ENCODE peak calls at places on chromosomes 3 and 15, in four cellular contexts. One of them, this sample, is unnamed. For H3K4me1, the result is how much of the 10 kb centered on the place peaks cover.

GRCh38 chr3:22089284-22089683 is 338.3 kb upstream of the ZNF385D start:
- DNase-seq in ovary: no peak
- DNase-seq in thoracic aorta: no peak
- DNase-seq in fibroblast of lung: peak
- DNase-seq in this sample: no peak

GRCh38 chr3:85808750-85809149 is 850.0 kb downstream of the CADM2 start:
- DNase-seq in fibroblast of lung: no peak
- DNase-seq in thoracic aorta: no peak
- DNase-seq in ovary: no peak
- DNase-seq in this sample: no peak

GRCh38 chr15:43975326-43975725 is 148.5 kb downstream of the WDR76 start:
- DNase-seq in thoracic aorta: no peak
- DNase-seq in ovary: no peak
- DNase-seq in fibroblast of lung: no peak
- DNase-seq in this sample: no peak

GRCh38 chr3:45123030-45123429 is 23.1 kb downstream of the CDCP1 start:
- DNase-seq in ovary: no peak
- DNase-seq in thoracic aorta: no peak
- DNase-seq in fibroblast of lung: peak
- DNase-seq in this sample: no peak

GRCh38 chr3:175187586-175187985 is 328.5 kb downstream of the NAALADL2 start:
- DNase-seq in fibroblast of lung: no peak
- DNase-seq in ovary: no peak
- DNase-seq in thoracic aorta: no peak
- DNase-seq in this sample: no peak

GRCh38 chr15:42405876-42406482 is 46.7 kb downstream of the CAPN3 start:
- DNase-seq in fibroblast of lung: no peak
- DNase-seq in thoracic aorta: no peak
- DNase-seq in ovary: no peak
- DNase-seq in this sample: no peak

GRCh38 chr3:150147776-150148175 is 177.1 kb upstream of the PFN2 start:
- DNase-seq in ovary: no peak
- DNase-seq in fibroblast of lung: peak
- DNase-seq in thoracic aorta: no peak
- DNase-seq in this sample: no peak

GRCh38 chr3:117692416-117692995 is 982.9 kb downstream of the TUSC7 start:
- DNase-seq in ovary: no peak
- DNase-seq in thoracic aorta: no peak
- DNase-seq in fibroblast of lung: peak
- DNase-seq in this sample: no peak

GRCh38 chr15:45183001-45183400 is 4.8 kb downstream of the SHF start:
- DNase-seq in fibroblast of lung: no peak
- DNase-seq in thoracic aorta: no peak
- DNase-seq in ovary: no peak
- DNase-seq in this sample: no peak

GRCh38 chr15:83206971-83207621 is 527 bp downstream of the HDGFL3 start:
- DNase-seq in fibroblast of lung: peak
- DNase-seq in thoracic aorta: no peak
- DNase-seq in ovary: peak
- DNase-seq in this sample: peak

GRCh38 chr3:71493372-71493771 is 90.2 kb downstream of the FOXP1 start:
- DNase-seq in ovary: no peak
- DNase-seq in thoracic aorta: no peak
- DNase-seq in fibroblast of lung: no peak
- DNase-seq in this sample: no peak

GRCh38 chr3:10387881-10388621 is 67.1 kb upstream of the SEC13 start:
- DNase-seq in thoracic aorta: no peak
- DNase-seq in ovary: no peak
- DNase-seq in fibroblast of lung: peak
- DNase-seq in this sample: no peak

GRCh38 chr15:75731248-75732100 is 18.8 kb upstream of the CSPG4 start:
- DNase-seq in thoracic aorta: no peak
- DNase-seq in ovary: peak
- DNase-seq in fibroblast of lung: peak
- DNase-seq in this sample: no peak

GRCh38 chr15:76197703-76198455 is 113.4 kb downstream of the ETFA start:
- DNase-seq in ovary: no peak
- DNase-seq in fibroblast of lung: no peak
- DNase-seq in thoracic aorta: no peak
- DNase-seq in this sample: no peak

GRCh38 chr15:64014995-64015394 is 31.3 kb downstream of the DAPK2 start:
- DNase-seq in thoracic aorta: no peak
- DNase-seq in ovary: no peak
- DNase-seq in fibroblast of lung: no peak
- DNase-seq in this sample: no peak

GRCh38 chr3:65779393-65779792 is 259.3 kb downstream of the MAGI1 start:
- DNase-seq in ovary: no peak
- DNase-seq in fibroblast of lung: no peak
- DNase-seq in thoracic aorta: no peak
- DNase-seq in this sample: no peak

GRCh38 chr15:99128411-99128810 is 23.5 kb downstream of the SYNM start:
- DNase-seq in ovary: no peak
- DNase-seq in fibroblast of lung: no peak
- DNase-seq in thoracic aorta: no peak
- DNase-seq in this sample: no peak

GRCh38 chr3:72907131-72907697 is 19.4 kb downstream of the GXYLT2 start:
- DNase-seq in ovary: no peak
- DNase-seq in thoracic aorta: no peak
- DNase-seq in fibroblast of lung: peak
- DNase-seq in this sample: peak

GRCh38 chr3:187946031-187946691 is 200.9 kb upstream of the BCL6 start:
- DNase-seq in thoracic aorta: no peak
- DNase-seq in ovary: no peak
- DNase-seq in fibroblast of lung: peak
- DNase-seq in this sample: no peak

GRCh38 chr3:27577504-27577903 is 93.3 kb upstream of the SLC4A7 start:
- DNase-seq in thoracic aorta: no peak
- DNase-seq in ovary: no peak
- DNase-seq in fibroblast of lung: no peak
- DNase-seq in this sample: no peak

GRCh38 chr15:46280753-46281521 is 646.1 kb downstream of the SQOR start:
- DNase-seq in ovary: no peak
- DNase-seq in fibroblast of lung: no peak
- DNase-seq in thoracic aorta: no peak
- DNase-seq in this sample: no peak

GRCh38 chr3:149512073-149512782 is 37.7 kb downstream of the TM4SF4 start:
- DNase-seq in thoracic aorta: no peak
- DNase-seq in fibroblast of lung: peak
- DNase-seq in ovary: peak
- DNase-seq in this sample: peak

GRCh38 chr15:80744826-80745225 is 34.3 kb upstream of the CEMIP start:
- DNase-seq in thoracic aorta: no peak
- DNase-seq in ovary: no peak
- DNase-seq in fibroblast of lung: peak
- DNase-seq in this sample: no peak

GRCh38 chr15:91216000-91216399 is 115.9 kb downstream of the SV2B start:
- DNase-seq in fibroblast of lung: no peak
- DNase-seq in thoracic aorta: no peak
- DNase-seq in ovary: no peak
- DNase-seq in this sample: no peak

GRCh38 chr3:54034971-54035370 is 87.4 kb upstream of the CACNA2D3 start:
- DNase-seq in thoracic aorta: no peak
- DNase-seq in fibroblast of lung: no peak
- DNase-seq in ovary: no peak
- DNase-seq in this sample: no peak

GRCh38 chr15:38671675-38672141 is 107.1 kb upstream of the RASGRP1 start:
- DNase-seq in fibroblast of lung: no peak
- DNase-seq in thoracic aorta: no peak
- DNase-seq in ovary: no peak
- DNase-seq in this sample: no peak

GRCh38 chr3:2525968-2526367 is 427.3 kb downstream of the CNTN4 start:
- DNase-seq in ovary: no peak
- DNase-seq in thoracic aorta: no peak
- DNase-seq in fibroblast of lung: no peak
- DNase-seq in this sample: no peak

GRCh38 chr15:61275901-61276300 is 46.8 kb upstream of the RORA start:
- DNase-seq in ovary: no peak
- DNase-seq in fibroblast of lung: no peak
- DNase-seq in thoracic aorta: no peak
- DNase-seq in this sample: no peak

DNA sequence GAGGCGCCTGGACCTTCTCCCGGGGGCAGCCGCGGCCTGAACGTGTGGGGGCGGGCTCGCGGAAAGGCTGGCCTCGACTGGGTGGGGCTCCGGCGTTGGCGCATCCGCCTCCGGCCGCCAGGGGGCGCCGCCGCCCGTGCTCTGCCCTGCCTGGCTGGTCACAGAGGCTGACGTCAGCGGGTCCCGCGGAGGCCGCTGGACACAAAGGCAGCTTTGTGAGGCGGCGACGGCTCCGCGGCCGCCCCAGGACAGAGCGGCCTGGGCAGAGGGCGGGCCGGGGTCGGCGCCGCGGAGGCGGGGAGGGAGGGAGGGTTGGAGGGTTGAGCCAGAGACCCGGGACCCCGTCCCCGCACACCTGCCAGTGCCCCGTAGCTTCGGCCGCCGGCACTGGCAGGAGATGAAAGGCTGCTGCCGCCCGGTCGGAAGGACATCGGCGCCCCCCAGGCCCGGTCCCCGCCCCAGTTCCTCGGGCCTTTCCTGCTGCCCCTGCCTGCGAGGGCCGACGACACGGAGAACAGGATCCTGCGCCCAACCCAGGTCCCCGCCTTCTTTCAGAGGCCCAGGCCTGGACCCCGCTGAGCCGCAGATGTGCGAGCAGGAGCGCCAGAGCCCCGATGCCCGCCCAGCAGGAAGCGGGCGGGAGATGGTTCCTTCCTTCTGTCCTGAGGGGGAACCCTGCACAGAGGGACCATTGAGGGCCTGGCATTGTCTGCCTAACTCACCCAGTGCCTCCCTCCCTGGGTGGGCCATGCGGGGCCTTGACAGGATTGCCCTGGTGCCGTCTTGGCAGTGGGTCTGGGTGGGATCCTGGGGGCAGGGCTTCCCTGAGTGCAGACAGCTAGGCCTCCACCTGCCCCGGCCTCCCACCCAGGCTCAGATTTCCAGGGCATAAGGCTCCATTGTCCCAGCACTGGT is 8.7 kb upstream of the SEMA3B start:
- DNase-seq in fibroblast of lung: peak
- DNase-seq in ovary: peak
- DNase-seq in thoracic aorta: peak
- DNase-seq in this sample: peak
- H3K27ac ChIP-seq in fibroblast of lung: peak
- H3K27ac ChIP-seq in ovary: peak
- H3K27ac ChIP-seq in thoracic aorta: peak
- H3K27ac ChIP-seq in this sample: peak

GRCh38 chr3:138776961-138777360 is 57.8 kb downstream of the PIK3CB start:
- DNase-seq in ovary: no peak
- DNase-seq in thoracic aorta: no peak
- DNase-seq in fibroblast of lung: no peak
- DNase-seq in this sample: no peak

GRCh38 chr3:138778643-138779042 is 56.1 kb downstream of the PIK3CB start:
- DNase-seq in ovary: no peak
- DNase-seq in thoracic aorta: no peak
- DNase-seq in fibroblast of lung: no peak
- DNase-seq in this sample: no peak

GRCh38 chr3:138771585-138771984 is 63.1 kb downstream of the PIK3CB start:
- DNase-seq in thoracic aorta: no peak
- DNase-seq in ovary: no peak
- DNase-seq in fibroblast of lung: no peak
- DNase-seq in this sample: no peak

GRCh38 chr3:138775254-138775595 is 59.5 kb downstream of the PIK3CB start:
- DNase-seq in thoracic aorta: no peak
- DNase-seq in fibroblast of lung: no peak
- DNase-seq in ovary: no peak
- DNase-seq in this sample: no peak

DNA sequence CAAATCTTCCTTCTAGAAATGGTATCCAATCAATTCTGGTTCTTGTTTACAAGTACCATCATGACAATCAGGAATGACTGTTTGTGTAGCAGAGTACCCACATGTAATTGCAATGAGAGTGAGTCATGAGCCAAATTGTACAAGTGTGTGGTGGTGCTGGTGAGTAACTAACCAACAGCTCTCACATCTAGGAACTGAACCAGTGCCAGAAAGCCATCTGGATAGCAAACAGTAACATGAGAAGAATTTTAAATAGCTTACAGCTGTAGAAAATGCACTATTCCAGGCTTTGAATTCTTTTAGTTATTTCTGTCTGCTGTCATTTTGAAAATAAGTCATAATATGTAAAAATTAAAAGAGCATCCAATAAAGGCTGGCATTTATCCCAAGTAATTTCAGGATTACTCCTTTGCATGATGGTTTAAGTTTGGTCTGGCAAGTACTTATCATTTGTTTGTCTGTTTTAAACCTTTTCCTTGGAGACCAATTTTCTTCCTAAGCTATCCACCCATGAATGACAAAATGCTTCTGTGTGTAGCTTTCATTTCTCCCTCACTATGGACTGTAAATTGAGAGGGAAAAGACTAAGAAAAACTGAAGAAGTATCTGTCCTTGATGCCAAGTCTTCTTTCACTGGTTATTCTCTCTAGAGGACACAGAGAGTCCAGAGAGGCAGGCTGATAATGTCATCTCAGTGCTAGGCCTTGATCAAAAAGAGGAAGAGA is 60.0 kb downstream of the PIK3CB start:
- DNase-seq in ovary: peak
- DNase-seq in thoracic aorta: peak
- DNase-seq in fibroblast of lung: peak
- DNase-seq in this sample: peak
- H3K4me3 ChIP-seq in ovary: no peak
- H3K4me3 ChIP-seq in thoracic aorta: no peak
- H3K4me3 ChIP-seq in fibroblast of lung: no peak
- H3K4me3 ChIP-seq in this sample: no peak

GRCh38 chr3:46660543-46661523 is 32.6 kb downstream of the ALS2CL start:
- DNase-seq in thoracic aorta: no peak
- DNase-seq in fibroblast of lung: no peak
- DNase-seq in ovary: no peak
- DNase-seq in this sample: no peak

GRCh38 chr3:46661776-46662766 is 31.4 kb downstream of the ALS2CL start:
- DNase-seq in ovary: no peak
- DNase-seq in fibroblast of lung: no peak
- DNase-seq in thoracic aorta: no peak
- DNase-seq in this sample: no peak

GRCh38 chr3:46659285-46659684 is 34.2 kb downstream of the ALS2CL start:
- DNase-seq in fibroblast of lung: no peak
- DNase-seq in ovary: no peak
- DNase-seq in thoracic aorta: no peak
- DNase-seq in this sample: peak

GRCh38 chr3:46662771-46663551 is 30.5 kb downstream of the ALS2CL start:
- DNase-seq in thoracic aorta: no peak
- DNase-seq in ovary: no peak
- DNase-seq in fibroblast of lung: peak
- DNase-seq in this sample: peak

DNA sequence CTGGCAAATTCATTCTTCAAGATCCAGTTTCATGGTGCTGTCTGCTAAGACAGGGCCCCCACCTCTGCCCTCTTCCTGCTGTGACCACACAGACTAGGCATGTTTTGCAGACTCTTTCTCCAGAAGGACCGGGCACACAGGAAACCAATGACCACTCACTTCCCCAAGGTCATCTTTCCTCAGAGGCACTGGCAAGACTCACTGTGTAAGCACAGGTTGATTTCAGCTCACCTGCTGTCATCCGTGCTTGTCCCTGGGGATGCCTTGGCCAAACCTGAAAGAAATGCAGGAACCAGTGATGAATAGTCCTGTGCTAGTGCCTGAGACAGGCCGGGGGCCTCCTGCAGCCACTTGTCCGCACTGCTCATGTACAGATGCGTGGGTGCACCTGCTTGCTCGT is 33.5 kb downstream of the ALS2CL start:
- DNase-seq in thoracic aorta: no peak
- DNase-seq in ovary: no peak
- DNase-seq in fibroblast of lung: no peak
- DNase-seq in this sample: peak
- H3K4me1 ChIP-seq in thoracic aorta: under half
- H3K4me1 ChIP-seq in ovary: under half
- H3K4me1 ChIP-seq in fibroblast of lung: under half
- H3K4me1 ChIP-seq in this sample: under half

GRCh38 chr15:28228096-28228495 is 93.9 kb downstream of the HERC2 start:
- DNase-seq in ovary: no peak
- DNase-seq in fibroblast of lung: no peak
- DNase-seq in thoracic aorta: no peak
- DNase-seq in this sample: no peak
- H3K27ac ChIP-seq in ovary: no peak
- H3K27ac ChIP-seq in fibroblast of lung: no peak
- H3K27ac ChIP-seq in thoracic aorta: no peak
- H3K27ac ChIP-seq in this sample: no peak